ENCODE peak calls at places on chromosomes 1 and 21, in five cellular contexts. Q, N, Y, D and B are unnamed samples.
A peak's percentile ranks its signal among the peaks of the same experiment; 100 is the strongest.

GRCh38 chr1:40861227-40862003 is 748 bp downstream of the CITED4 start:
- DNase-seq in Q (peak; percentile 45), D (peak; percentile 36), Y (peak; percentile 41), N (peak; percentile 81), B (peak; percentile 81)

GRCh38 chr1:46697053-46697452 is 21.9 kb downstream of the EFCAB14 start:
- DNase-seq in Y (no peak), N (no peak), Q (no peak), D (no peak), B (no peak)

GRCh38 chr1:89199515-89199914 is 773 bp upstream of the GBP4 start:
- DNase-seq in Y (no peak), N (no peak), Q (no peak), D (no peak), B (no peak)

GRCh38 chr1:197919523-197920301 is 2.5 kb downstream of the LHX9 start:
- DNase-seq in Y (no peak), Q (no peak), N (no peak), D (no peak), B (peak; percentile 77)

GRCh38 chr1:72412286-72412685 is 129.9 kb upstream of the NEGR1 start:
- DNase-seq in D (no peak), N (no peak), Y (peak; percentile 91), Q (no peak), B (no peak)

GRCh38 chr1:21783679-21784603 is 992 bp upstream of the USP48 start:
- DNase-seq in Q (no peak), D (no peak), Y (no peak), N (peak; percentile 97), B (peak; percentile 99)

GRCh38 chr1:61254629-61255323 is 172.4 kb downstream of the NFIA start:
- DNase-seq in D (no peak), Q (peak; percentile 68), Y (peak; percentile 38), N (peak; percentile 45), B (no peak)

GRCh38 chr1:76921590-76921989 is 54.3 kb downstream of the ST6GALNAC5 start:
- DNase-seq in Q (no peak), Y (no peak), D (no peak), N (no peak), B (no peak)

GRCh38 chr1:221284028-221284427 is 404.8 kb downstream of the HLX start:
- DNase-seq in Q (no peak), D (no peak), Y (peak; percentile 69), N (peak; percentile 32), B (no peak)

GRCh38 chr1:27597511-27598216 is 6.3 kb downstream of the AHDC1 start:
- DNase-seq in Y (no peak), Q (no peak), N (no peak), D (no peak), B (no peak)

GRCh38 chr1:16630661-16631247 is 17.4 kb upstream of the NBPF1 start:
- DNase-seq in Q (no peak), N (no peak), D (no peak), Y (no peak), B (peak; percentile 65)

GRCh38 chr21:36613554-36613953 is 85.4 kb upstream of the SIM2 start:
- DNase-seq in D (no peak), Y (no peak), N (no peak), Q (no peak), B (no peak)
- H3K27me3 ChIP-seq in D (no peaks in the 10 kb centered on the region), Y (no peaks in the 10 kb centered on the region), N (no peaks in the 10 kb centered on the region), Q (no peaks in the 10 kb centered on the region), B (no peaks in the 10 kb centered on the region)

GRCh38 chr1:231938211-231938610 is 311.6 kb downstream of the DISC1 start:
- DNase-seq in D (no peak), Y (no peak), N (no peak), Q (no peak), B (no peak)
- H3K27me3 ChIP-seq in D (no peaks in the 10 kb centered on the region), Y (no peaks in the 10 kb centered on the region), N (no peaks in the 10 kb centered on the region), Q (no peaks in the 10 kb centered on the region), B (peaks cover 25% of the 10 kb centered on the region)

DNA sequence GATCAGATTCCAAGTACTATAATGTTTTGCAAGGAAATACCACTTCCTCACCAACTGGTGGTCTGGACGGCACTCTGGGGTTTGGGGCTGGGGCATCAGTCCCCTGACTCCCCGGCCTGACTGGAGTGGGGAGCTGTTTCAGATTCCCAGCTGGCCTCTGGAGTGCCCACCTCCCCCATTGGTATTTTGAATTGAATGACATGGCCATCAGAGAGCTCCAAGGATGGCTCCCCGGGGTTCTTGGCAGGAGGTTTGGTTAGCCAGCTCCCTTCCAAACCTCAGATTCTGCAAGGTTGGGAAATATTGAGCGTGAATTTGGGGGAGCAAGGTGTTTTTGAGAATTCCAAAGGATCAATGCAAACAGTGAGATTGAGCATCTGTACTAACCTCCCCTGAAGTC is 2.2 kb upstream of the INAVA start:
- DNase-seq in D (no peak), Y (no peak), N (no peak), Q (no peak), B (peak; percentile 70)
- H3K27me3 ChIP-seq in D (peaks cover 12% of the 10 kb centered on the region), Y (no peaks in the 10 kb centered on the region), N (no peaks in the 10 kb centered on the region), Q (no peaks in the 10 kb centered on the region), B (no peaks in the 10 kb centered on the region)

DNA sequence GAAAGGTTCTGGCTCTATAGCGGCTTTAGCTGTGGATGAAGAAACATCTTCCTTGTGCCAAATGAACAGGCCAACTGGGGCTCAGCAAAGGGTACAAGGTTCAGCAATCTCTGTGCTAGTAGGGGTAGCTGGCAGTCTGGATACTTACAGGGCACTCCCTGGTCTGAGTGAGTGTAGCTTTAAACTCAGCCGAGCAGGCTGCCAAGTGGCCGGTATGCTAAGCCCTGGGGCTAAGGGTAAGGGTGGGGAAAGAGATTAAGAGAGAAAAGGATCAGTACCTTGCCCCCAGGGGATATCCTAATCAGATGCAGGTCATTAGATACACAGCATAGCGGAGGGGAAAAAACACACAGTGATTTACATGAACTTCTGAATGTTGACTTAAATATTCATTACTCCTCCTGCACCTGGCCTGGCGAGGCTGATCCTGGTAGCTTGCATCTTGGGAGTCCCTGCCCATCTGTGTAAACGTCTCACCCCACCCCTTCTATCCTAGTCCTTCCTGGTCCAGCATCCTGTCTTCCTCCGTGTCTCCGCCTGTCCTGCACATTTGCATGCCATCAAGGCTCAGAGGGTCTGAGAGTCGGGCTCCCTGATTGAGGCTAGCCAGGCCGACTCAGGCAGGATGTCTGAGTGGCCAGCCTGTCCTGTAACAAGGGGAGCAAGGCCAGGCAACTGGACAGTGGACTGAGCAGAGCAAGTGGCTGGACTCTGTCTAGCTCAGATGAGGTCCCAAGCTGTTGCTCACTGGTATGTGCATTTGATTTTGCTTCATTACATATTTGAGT is 39.5 kb upstream of the CNTN2 start:
- DNase-seq in Y (no peak), Q (no peak), D (no peak), N (peak; percentile 17), B (no peak)
- H3K27me3 ChIP-seq in Y (peaks cover 3% of the 10 kb centered on the region), Q (no peaks in the 10 kb centered on the region), D (no peaks in the 10 kb centered on the region), N (no peaks in the 10 kb centered on the region), B (no peaks in the 10 kb centered on the region)

GRCh38 chr1:110616587-110616986 is 10.4 kb upstream of the KCNA2 start:
- DNase-seq in Y (peak; percentile 32), Q (peak; percentile 78), D (no peak), N (no peak), B (peak; percentile 41)
- H3K27me3 ChIP-seq in Y (peaks cover 3% of the 10 kb centered on the region), Q (no peaks in the 10 kb centered on the region), D (no peaks in the 10 kb centered on the region), N (peaks cover 46% of the 10 kb centered on the region), B (peaks cover 85% of the 10 kb centered on the region)

GRCh38 chr21:35113064-35113463 is 64.0 kb upstream of the RUNX1 start:
- DNase-seq in Q (no peak), N (no peak), D (no peak), Y (peak; percentile 78), B (no peak)
- H3K27me3 ChIP-seq in Q (no peaks in the 10 kb centered on the region), N (no peaks in the 10 kb centered on the region), D (no peaks in the 10 kb centered on the region), Y (no peaks in the 10 kb centered on the region), B (peaks cover 14% of the 10 kb centered on the region)

DNA sequence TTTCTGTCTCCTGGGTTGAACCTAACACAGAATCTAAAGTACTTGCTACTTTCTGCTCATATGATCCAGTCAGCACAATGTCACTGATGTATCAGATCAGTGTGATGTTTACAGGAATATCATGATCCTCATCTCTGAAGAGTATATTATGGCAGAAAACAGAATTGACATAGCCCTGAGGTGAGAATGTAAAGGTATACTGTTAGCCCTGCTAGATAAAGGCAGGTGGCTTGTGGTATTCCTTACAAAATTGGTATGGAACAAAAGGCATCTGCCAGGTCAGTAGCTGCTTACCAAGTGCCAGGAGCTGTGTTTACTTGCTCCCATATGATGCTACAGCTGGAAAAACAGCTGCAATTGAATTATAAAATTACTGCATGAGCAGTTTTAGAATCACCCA is 30.5 kb downstream of the AADACL4 start:
- DNase-seq in D (no peak), N (no peak), Y (no peak), Q (no peak), B (no peak)
- H3K27me3 ChIP-seq in D (no peaks in the 10 kb centered on the region), N (no peaks in the 10 kb centered on the region), Y (no peaks in the 10 kb centered on the region), Q (no peaks in the 10 kb centered on the region), B (peaks cover 48% of the 10 kb centered on the region)